ENCODE peak calls at places on chromosomes 6 and 20, in five cellular contexts. R is transverse colon, B is spleen, E is ovary, F is right lobe of liver. C is an unnamed sample.

GRCh38 chr6:17712573-17712972 is 5.8 kb upstream of the NUP153 start:
- DNase-seq in E (no peak), B (no peak), R (no peak), F (no peak), C (no peak)

GRCh38 chr6:116737004-116737403 is 28.5 kb downstream of the FAM162B start:
- DNase-seq in B (no peak), F (no peak), R (no peak), E (no peak), C (no peak)

GRCh38 chr6:158905277-158905676 is 86.1 kb upstream of the EZR start:
- DNase-seq in B (no peak), R (no peak), E (no peak), F (no peak), C (no peak)

GRCh38 chr20:62755817-62756724 is 40.2 kb upstream of the MRGBP start:
- DNase-seq in B (peak), E (no peak), R (no peak), F (no peak), C (peak)

GRCh38 chr20:50534567-50534966 is 24.4 kb downstream of the PTPN1 start:
- DNase-seq in F (no peak), B (no peak), E (peak), R (no peak), C (no peak)

GRCh38 chr20:56467969-56468316 is 484 bp upstream of the RTF2 start:
- DNase-seq in F (no peak), R (no peak), B (no peak), E (no peak), C (no peak)

GRCh38 chr20:10490706-10491105 is 55.6 kb downstream of the SLX4IP start:
- DNase-seq in B (no peak), E (no peak), F (no peak), R (no peak), C (no peak)

GRCh38 chr20:41330941-41331340 is 9.7 kb upstream of the LPIN3 start:
- DNase-seq in F (no peak), B (no peak), R (no peak), E (no peak), C (no peak)

GRCh38 chr20:62989201-62989601 is 17.6 kb downstream of the BHLHE23 start:
- DNase-seq in E (no peak), B (no peak), F (no peak), R (no peak), C (no peak)

GRCh38 chr6:169722362-169723199 is 1.7 kb downstream of the PHF10 start:
- DNase-seq in F (peak), B (peak), E (peak), R (peak), C (peak)

GRCh38 chr20:63620991-63621390 is 5.9 kb downstream of the GMEB2 start:
- DNase-seq in B (peak), E (no peak), R (no peak), F (no peak), C (no peak)

GRCh38 chr20:8129211-8129986 is 2.7 kb upstream of the PLCB1 start:
- DNase-seq in E (no peak), F (no peak), R (no peak), B (no peak), C (no peak)

GRCh38 chr6:50141100-50141499 is 91.4 kb upstream of the DEFB112 start:
- DNase-seq in B (no peak), F (no peak), R (no peak), E (no peak), C (no peak)

GRCh38 chr6:136921936-136922679 is at the start of gene SLC35D3:
- DNase-seq in E (no peak), B (peak), R (no peak), F (no peak), C (peak)

GRCh38 chr6:154166140-154166539 is 127.1 kb downstream of the OPRM1 start:
- DNase-seq in R (no peak), B (no peak), F (no peak), E (no peak), C (no peak)

GRCh38 chr6:70474751-70475150 is 61.4 kb downstream of the FAM135A start:
- DNase-seq in E (no peak), R (no peak), B (no peak), F (no peak), C (peak)

GRCh38 chr6:141848029-141848890 is 284.5 kb upstream of the GJE1 start:
- DNase-seq in E (no peak), R (peak), B (no peak), F (no peak), C (no peak)

GRCh38 chr6:141029908-141030307 is 1102.8 kb upstream of the GJE1 start:
- DNase-seq in E (no peak), B (no peak), F (peak), R (no peak), C (no peak)

GRCh38 chr20:4008877-4009276 is 6.5 kb downstream of the RNF24 start:
- DNase-seq in F (no peak), B (no peak), E (no peak), R (no peak), C (no peak)

GRCh38 chr20:63740070-63740500 is 509 bp downstream of the SLC2A4RG start:
- DNase-seq in F (peak), E (peak), R (peak), B (peak), C (peak)

GRCh38 chr6:81933648-81934047 is 181.2 kb upstream of the TENT5A start:
- DNase-seq in E (no peak), F (no peak), R (no peak), B (no peak), C (no peak)

GRCh38 chr6:165663736-165664552 is 903 bp upstream of the PDE10A start:
- DNase-seq in E (no peak), F (no peak), R (no peak), B (no peak), C (peak)

GRCh38 chr20:45892828-45893500 is 1.8 kb downstream of the CTSA start:
- DNase-seq in E (no peak), R (peak), B (peak), F (no peak), C (peak)

GRCh38 chr6:27091661-27092315 is 155.7 kb upstream of the PRSS16 start:
- DNase-seq in F (no peak), R (no peak), B (no peak), E (no peak), C (peak)

GRCh38 chr6:53043626-53044025 is 21.6 kb upstream of the FBXO9 start:
- DNase-seq in R (no peak), B (no peak), F (no peak), E (no peak), C (peak)

GRCh38 chr6:151293621-151294020 is 53.9 kb downstream of the AKAP12 start:
- DNase-seq in R (no peak), B (no peak), E (no peak), F (no peak), C (no peak)
- H3K27ac ChIP-seq in R (peak), B (no peak), E (no peak), F (no peak), C (no peak)

DNA sequence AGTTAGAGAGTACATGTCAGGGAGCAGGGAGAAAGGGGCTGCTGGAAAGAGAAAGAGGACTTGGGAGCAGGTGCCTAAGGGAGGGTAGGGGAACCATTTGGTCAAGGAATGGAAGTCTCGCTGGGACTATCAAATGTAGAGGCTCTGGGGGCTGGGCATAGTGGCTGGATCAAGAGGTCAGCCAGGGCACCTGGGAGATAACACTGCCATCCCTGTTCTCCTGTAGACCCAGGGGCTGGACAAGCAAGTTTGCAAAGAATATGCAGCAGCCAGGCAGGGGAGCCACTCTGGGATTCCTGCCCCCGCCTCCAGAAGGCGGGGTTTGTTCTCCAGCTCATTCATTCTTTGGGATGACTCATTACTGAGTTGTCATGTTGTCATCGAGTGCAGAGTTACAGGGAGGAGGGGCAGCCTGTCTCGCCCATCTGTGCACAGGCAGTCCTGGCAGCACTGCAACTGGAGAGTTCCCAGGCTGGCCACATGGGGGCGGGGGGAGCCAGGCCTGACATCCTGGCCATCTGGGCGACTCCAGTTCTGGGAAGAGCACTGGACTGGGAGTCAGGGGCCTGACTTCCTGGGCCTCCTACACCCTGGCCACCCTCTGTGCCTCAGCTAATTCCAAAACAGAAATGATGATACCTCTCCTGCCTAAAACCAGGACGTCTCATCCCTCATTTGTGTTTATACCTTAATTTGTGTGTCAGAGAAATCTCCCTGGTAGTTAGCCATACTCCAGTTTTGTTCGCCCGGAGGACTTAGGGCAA is 28.2 kb upstream of the ZFAND3 start:
- DNase-seq in F (peak), E (peak), R (peak), B (peak), C (peak)
- TF ChIP-seq CTCF in F (peak), E (peak), R (peak), B (peak), C (peak)

GRCh38 chr6:2275207-2275891 is 29.9 kb upstream of the GMDS start:
- DNase-seq in R (no peak), F (no peak), E (no peak), B (no peak), C (peak)
- H3K27ac ChIP-seq in R (no peak), F (no peak), E (no peak), B (no peak), C (peak)

GRCh38 chr6:133890941-133891813 is 2.3 kb downstream of the TCF21 start:
- DNase-seq in F (no peak), E (peak), B (peak), R (peak), C (peak)
- TF ChIP-seq CTCF in F (no peak), E (no peak), B (no peak), R (no peak), C (no peak)

GRCh38 chr20:9375221-9375681 is 139.1 kb upstream of the LAMP5 start:
- DNase-seq in B (no peak), E (no peak), F (no peak), R (no peak), C (no peak)
- H3K27ac ChIP-seq in B (no peak), E (no peak), F (no peak), R (no peak), C (no peak)

GRCh38 chr6:127968394-127968793 is 67.5 kb upstream of the THEMIS start:
- DNase-seq in F (no peak), R (no peak), B (no peak), E (no peak), C (no peak)
- TF ChIP-seq CTCF in F (no peak), R (no peak), B (no peak), E (no peak), C (peak)

GRCh38 chr6:6723792-6724318 is 135.3 kb downstream of the LY86 start:
- DNase-seq in B (no peak), F (no peak), R (no peak), E (no peak), C (no peak)

GRCh38 chr6:6723316-6723715 is 134.8 kb downstream of the LY86 start:
- DNase-seq in B (no peak), F (no peak), R (no peak), E (no peak), C (no peak)

GRCh38 chr6:6721606-6722005 is 133.1 kb downstream of the LY86 start:
- DNase-seq in F (no peak), E (no peak), R (no peak), B (no peak), C (no peak)

GRCh38 chr6:6724319-6725119 is 136.0 kb downstream of the LY86 start:
- DNase-seq in R (peak), B (peak), F (peak), E (peak), C (peak)

DNA sequence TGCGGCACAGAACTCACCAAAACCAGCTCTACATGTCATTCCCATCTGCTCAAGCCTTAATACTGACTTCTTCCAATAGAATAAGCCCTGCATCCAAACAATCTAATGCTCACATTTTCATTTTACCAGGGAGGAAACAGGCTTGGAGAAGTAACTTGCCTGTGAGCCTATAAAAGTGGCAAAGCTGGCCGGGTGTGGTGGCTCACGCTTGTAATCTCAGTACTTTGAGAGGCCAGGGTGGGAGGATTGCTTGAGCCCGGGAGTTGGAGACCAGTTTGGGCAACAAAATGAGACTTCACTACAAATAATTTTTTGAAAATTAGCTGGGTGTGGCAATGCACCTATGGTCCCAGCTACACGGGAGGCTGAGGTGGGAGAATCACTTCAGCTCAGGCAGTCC is 133.7 kb downstream of the LY86 start:
- DNase-seq in E (no peak), F (no peak), R (peak), B (no peak), C (no peak)
- H3K27ac ChIP-seq in E (no peak), F (no peak), R (peak), B (no peak), C (no peak)